ENCODE peak calls at places on chromosomes 11 and 22, in seven cellular contexts. K, L, A, I, N, Z and R are unnamed samples.

GRCh38 chr22:26845016-26845728 is 187.8 kb downstream of the MIAT start:
- DNase-seq in K (no peak), L (no peak), A (no peak), I (no peak), N (no peak), Z (no peak), R (no peak)

GRCh38 chr22:40183029-40183581 is 5.4 kb downstream of the TNRC6B start:
- DNase-seq in K (peak; percentile 87), L (no peak), A (peak; percentile 78), I (no peak), N (no peak), Z (peak; percentile 18), R (peak; percentile 52)

GRCh38 chr11:29449280-29450074 is 567.4 kb downstream of the KCNA4 start:
- DNase-seq in K (no peak), L (no peak), A (no peak), I (no peak), N (no peak), Z (no peak), R (no peak)

GRCh38 chr22:37186997-37187522 is 987 bp downstream of the C1QTNF6 start:
- DNase-seq in K (peak; percentile 9), L (peak; percentile 30), A (peak; percentile 48), I (no peak), N (no peak), Z (no peak), R (no peak)

GRCh38 chr11:11505190-11505589 is 116.6 kb downstream of the GALNT18 start:
- DNase-seq in K (peak; percentile 33), L (no peak), A (no peak), I (no peak), N (no peak), Z (peak; percentile 11), R (no peak)

GRCh38 chr11:69316941-69317340 is 23.0 kb downstream of the MYEOV start:
- DNase-seq in K (no peak), L (no peak), A (peak; percentile 25), I (no peak), N (no peak), Z (no peak), R (no peak)

GRCh38 chr22:30421695-30422480 is 3.7 kb upstream of the MTFP1 start:
- DNase-seq in K (no peak), L (no peak), A (no peak), I (no peak), N (no peak), Z (no peak), R (peak; percentile 95)

GRCh38 chr22:25176175-25176574 is 23.5 kb upstream of the CRYBB3 start:
- DNase-seq in K (no peak), L (no peak), A (no peak), I (no peak), N (no peak), Z (no peak), R (no peak)

GRCh38 chr11:82864268-82864667 is 36.0 kb downstream of the PRCP start:
- DNase-seq in K (peak; percentile 41), L (no peak), A (peak; percentile 81), I (no peak), N (peak; percentile 26), Z (peak; percentile 50), R (peak; percentile 61)

GRCh38 chr11:110433393-110434333 is 3.9 kb downstream of the FDX1 start:
- DNase-seq in K (peak; percentile 42), L (no peak), A (no peak), I (peak; percentile 32), N (no peak), Z (no peak), R (peak; percentile 48)

GRCh38 chr22:41818596-41818995 is 14.3 kb upstream of the SREBF2 start:
- DNase-seq in K (no peak), L (no peak), A (no peak), I (no peak), N (no peak), Z (no peak), R (no peak)

GRCh38 chr11:33376331-33377099 is 119.3 kb downstream of the HIPK3 start:
- DNase-seq in K (no peak), L (peak; percentile 33), A (no peak), I (no peak), N (no peak), Z (peak; percentile 28), R (no peak)

GRCh38 chr22:48186121-48186790 is 1423.8 kb downstream of the TBC1D22A start:
- DNase-seq in K (no peak), L (no peak), A (no peak), I (no peak), N (no peak), Z (no peak), R (no peak)

GRCh38 chr11:33772300-33772699 is 2.0 kb downstream of the FBXO3 start:
- DNase-seq in K (peak; percentile 23), L (no peak), A (no peak), I (peak; percentile 22), N (no peak), Z (no peak), R (peak; percentile 36)

DNA sequence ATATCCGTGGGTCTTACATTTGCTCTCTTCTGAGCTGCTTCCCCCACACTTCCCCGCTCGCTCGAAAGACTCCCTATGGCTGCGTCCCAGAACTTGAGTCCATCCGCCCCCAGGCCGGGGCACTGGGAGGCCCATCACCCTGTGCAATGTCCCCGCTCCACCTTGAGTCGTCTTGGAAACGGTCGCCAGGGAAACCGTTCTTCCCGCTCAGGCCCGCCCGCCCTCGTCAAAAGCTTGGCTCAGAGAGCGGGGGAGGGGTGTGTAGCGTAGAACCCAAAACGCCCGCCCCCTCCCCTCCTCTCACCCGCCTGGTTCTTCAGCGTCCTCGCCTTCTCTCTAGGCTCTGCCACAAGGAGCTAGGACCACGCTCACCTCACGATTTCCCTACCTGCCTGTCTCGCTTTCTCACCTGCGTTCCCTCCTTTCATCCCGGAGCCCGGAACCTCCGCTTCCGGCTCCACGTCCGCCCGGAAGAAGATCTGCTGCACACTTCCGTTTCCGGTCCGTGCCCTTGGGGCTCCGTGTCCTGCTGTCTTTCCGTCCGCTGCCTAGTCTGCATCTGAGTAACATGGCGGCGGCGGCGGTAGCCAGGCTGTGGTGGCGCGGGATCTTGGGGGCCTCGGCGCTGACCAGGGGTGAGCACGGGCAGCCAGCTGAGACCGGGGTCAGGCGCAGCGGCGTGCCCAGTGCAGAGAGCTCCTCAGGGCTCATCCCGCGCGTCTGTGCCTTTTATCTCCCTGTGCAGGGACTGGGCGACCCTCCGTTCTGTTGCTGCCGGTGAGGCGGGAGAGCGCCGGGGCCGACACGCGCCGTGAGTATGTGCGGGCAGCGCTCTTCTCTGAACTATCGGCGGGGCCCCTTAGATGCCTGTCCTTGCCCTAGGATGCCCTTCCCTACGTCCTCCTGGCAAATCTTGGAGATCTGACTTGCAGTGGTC is at the start of the genes KBTBD4 and NDUFS3:
- DNase-seq in K (peak; percentile 87), L (peak; percentile 91), A (peak; percentile 95), I (peak; percentile 86), N (peak; percentile 87), Z (peak; percentile 85), R (peak; percentile 96)
- TF ChIP-seq POLR2A in K (peak; percentile 65), L (peak; percentile 75), A (peak; percentile 71), I (peak; percentile 95), N (peak; percentile 61), Z (peak; percentile 86), R (peak; percentile 91)

GRCh38 chr11:65503923-65504670 is 5.3 kb downstream of the MALAT1 start:
- DNase-seq in K (peak; percentile 59), L (no peak), A (peak; percentile 56), I (no peak), N (no peak), Z (no peak), R (peak; percentile 58)
- TF ChIP-seq POLR2A in K (no peak), L (no peak), A (peak; percentile 65), I (peak; percentile 94), N (peak; percentile 67), Z (no peak), R (peak; percentile 89)

GRCh38 chr11:87368876-87369480 is 331.2 kb downstream of the TMEM135 start:
- DNase-seq in K (no peak), L (no peak), A (no peak), I (no peak), N (no peak), Z (no peak), R (no peak)

GRCh38 chr11:87369888-87370287 is 332.2 kb downstream of the TMEM135 start:
- DNase-seq in K (no peak), L (no peak), A (no peak), I (no peak), N (no peak), Z (no peak), R (no peak)

GRCh38 chr11:87366766-87367405 is 329.2 kb downstream of the TMEM135 start:
- DNase-seq in K (no peak), L (no peak), A (no peak), I (no peak), N (no peak), Z (no peak), R (no peak)

GRCh38 chr11:87366346-87366745 is 328.6 kb downstream of the TMEM135 start:
- DNase-seq in K (no peak), L (no peak), A (no peak), I (no peak), N (no peak), Z (no peak), R (no peak)

GRCh38 chr11:87368151-87368550 is 330.4 kb downstream of the TMEM135 start:
- DNase-seq in K (no peak), L (no peak), A (no peak), I (no peak), N (no peak), Z (no peak), R (no peak)
- TF ChIP-seq POLR2A in K (no peak), L (no peak), A (no peak), I (no peak), N (no peak), Z (no peak), R (no peak)

GRCh38 chr11:125062931-125063428 is at the start of gene SLC37A2:
- DNase-seq in K (peak; percentile 54), L (peak; percentile 76), A (peak; percentile 83), I (no peak), N (peak; percentile 75), Z (peak; percentile 53), R (peak; percentile 43)
- TF ChIP-seq POLR2A in K (peak; percentile 42), L (no peak), A (no peak), I (no peak), N (no peak), Z (no peak), R (peak; percentile 20)

DNA sequence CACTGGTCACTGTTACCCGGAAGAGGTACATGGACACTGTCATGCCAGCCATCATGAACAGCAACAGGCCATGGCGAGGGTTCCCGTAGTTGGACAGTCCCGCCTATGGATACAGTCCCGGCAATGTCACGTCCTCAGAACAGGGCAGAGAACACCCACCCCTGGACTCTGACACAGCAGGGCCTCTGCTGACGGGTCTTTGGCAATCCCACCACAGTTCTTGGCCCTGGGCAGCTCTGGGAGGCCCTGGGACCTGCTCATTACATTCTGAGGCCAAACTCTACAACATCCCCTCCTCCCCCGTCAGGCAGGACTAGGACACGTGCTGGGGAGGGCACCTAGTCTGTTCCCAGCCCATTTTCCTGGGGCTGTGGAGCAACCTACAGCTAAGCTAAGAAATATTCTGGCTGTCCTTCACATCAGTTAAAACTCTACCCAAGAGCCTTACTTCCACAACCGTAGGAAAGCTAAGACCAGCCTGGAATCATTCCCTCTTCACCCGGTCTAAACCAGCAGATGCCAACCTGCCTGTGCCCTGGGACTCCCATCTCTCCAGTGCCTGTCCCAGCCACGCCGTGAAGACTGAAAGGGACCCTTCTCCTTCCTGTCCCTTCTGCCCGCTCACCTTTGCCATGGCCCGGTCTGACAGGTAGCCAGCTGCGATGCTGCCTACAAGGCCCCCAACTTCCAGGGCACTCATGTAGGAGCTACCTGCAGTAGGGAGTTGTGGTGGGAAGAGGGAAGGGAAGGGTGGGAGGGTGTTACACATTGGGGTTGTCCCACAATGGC is 4.5 kb downstream of the SLC37A4 start:
- DNase-seq in K (no peak), L (no peak), A (peak; percentile 47), I (peak; percentile 6), N (no peak), Z (no peak), R (no peak)
- TF ChIP-seq POLR2A in K (no peak), L (no peak), A (no peak), I (no peak), N (no peak), Z (no peak), R (no peak)